ENCODE peak calls at places on chromosomes 3 and 15, in four cellular contexts. F is IMR-90; R is Peyer's patch; L is CD4-positive, CD25-positive, alpha-beta regulatory T cell. Z is an unnamed sample.

GRCh38 chr3:55521086-55522060 is 34.3 kb upstream of the WNT5A start:
- DNase-seq in L (no peak), R (no peak), F (no peak), Z (no peak)

GRCh38 chr3:47019201-47019600 is 39.7 kb downstream of the NBEAL2 start:
- DNase-seq in R (no peak), F (peak; percentile 12), L (no peak), Z (no peak)

GRCh38 chr15:29593629-29594028 is 228.6 kb downstream of the TJP1 start:
- DNase-seq in L (no peak), F (no peak), R (no peak), Z (no peak)

GRCh38 chr3:94115482-94115881 is 52.6 kb downstream of the NSUN3 start:
- DNase-seq in L (no peak), R (no peak), F (peak; percentile 27), Z (no peak)

GRCh38 chr3:48194446-48195071 is 6.3 kb upstream of the CDC25A start:
- DNase-seq in R (peak; percentile 64), L (no peak), F (peak; percentile 51), Z (no peak)

GRCh38 chr3:98900265-98901031 is 1.0 kb downstream of the DCBLD2 start:
- DNase-seq in L (no peak), R (no peak), F (no peak), Z (no peak)

GRCh38 chr15:63421433-63421832 is 39.8 kb upstream of the CA12 start:
- DNase-seq in L (no peak), F (no peak), R (no peak), Z (no peak)

GRCh38 chr3:189132901-189133300 is 38.9 kb upstream of the TPRG1 start:
- DNase-seq in R (no peak), F (no peak), L (no peak), Z (no peak)

GRCh38 chr15:100264994-100265640 is 76.7 kb downstream of the ADAMTS17 start:
- DNase-seq in R (no peak), F (no peak), L (no peak), Z (no peak)

GRCh38 chr3:150663461-150663860 is 40.3 kb downstream of the ERICH6 start:
- DNase-seq in R (no peak), F (no peak), L (no peak), Z (no peak)

GRCh38 chr3:143793971-143794370 is 54.3 kb downstream of the SLC9A9 start:
- DNase-seq in L (no peak), F (no peak), R (no peak), Z (no peak)

GRCh38 chr15:72456684-72457083 is 17.4 kb upstream of the ARIH1 start:
- DNase-seq in L (no peak), R (no peak), F (no peak), Z (no peak)

GRCh38 chr15:29939404-29939803 is 117.1 kb upstream of the TJP1 start:
- DNase-seq in R (no peak), F (peak; percentile 47), L (no peak), Z (no peak)

GRCh38 chr3:187709155-187709554 is 6.8 kb upstream of the RTP2 start:
- DNase-seq in R (no peak), L (no peak), F (no peak), Z (no peak)

GRCh38 chr3:117547956-117548550 is 838.5 kb downstream of the TUSC7 start:
- DNase-seq in R (no peak), L (no peak), F (peak; percentile 83), Z (no peak)

GRCh38 chr3:82196645-82197044 is 435.2 kb upstream of the GBE1 start:
- DNase-seq in L (no peak), R (no peak), F (no peak), Z (no peak)

GRCh38 chr15:44788748-44789147 is 52.4 kb downstream of the TRIM69 start:
- DNase-seq in L (no peak), R (no peak), F (no peak), Z (no peak)

GRCh38 chr3:19446687-19447086 is 298.4 kb downstream of the KCNH8 start:
- DNase-seq in F (no peak), R (no peak), L (no peak), Z (no peak)

GRCh38 chr3:177676148-177676547 is 478.9 kb upstream of the TBL1XR1 start:
- DNase-seq in L (no peak), R (no peak), F (no peak), Z (no peak)

GRCh38 chr3:59368887-59369286 is 319.1 kb upstream of the CFAP20DC start:
- DNase-seq in F (no peak), L (no peak), R (no peak), Z (no peak)

GRCh38 chr3:59364471-59364870 is 314.6 kb upstream of the CFAP20DC start:
- DNase-seq in F (peak; percentile 59), L (no peak), R (no peak), Z (no peak)

GRCh38 chr3:59366218-59366617 is 316.4 kb upstream of the CFAP20DC start:
- DNase-seq in L (no peak), R (no peak), F (no peak), Z (no peak)

GRCh38 chr3:59367150-59367549 is 317.3 kb upstream of the CFAP20DC start:
- DNase-seq in R (no peak), F (peak; percentile 17), L (no peak), Z (no peak)
- H3K9me3 ChIP-seq in R (no peaks in the 10 kb centered on the region), F (peaks cover 3% of the 10 kb centered on the region), L (no peaks in the 10 kb centered on the region), Z (no peaks in the 10 kb centered on the region)

GRCh38 chr15:95444860-95445259 is 885.6 kb upstream of the NR2F2 start:
- DNase-seq in F (no peak), R (no peak), L (no peak), Z (no peak)
- H3K9me3 ChIP-seq in F (no peaks in the 10 kb centered on the region), R (no peaks in the 10 kb centered on the region), L (no peaks in the 10 kb centered on the region), Z (no peaks in the 10 kb centered on the region)

DNA sequence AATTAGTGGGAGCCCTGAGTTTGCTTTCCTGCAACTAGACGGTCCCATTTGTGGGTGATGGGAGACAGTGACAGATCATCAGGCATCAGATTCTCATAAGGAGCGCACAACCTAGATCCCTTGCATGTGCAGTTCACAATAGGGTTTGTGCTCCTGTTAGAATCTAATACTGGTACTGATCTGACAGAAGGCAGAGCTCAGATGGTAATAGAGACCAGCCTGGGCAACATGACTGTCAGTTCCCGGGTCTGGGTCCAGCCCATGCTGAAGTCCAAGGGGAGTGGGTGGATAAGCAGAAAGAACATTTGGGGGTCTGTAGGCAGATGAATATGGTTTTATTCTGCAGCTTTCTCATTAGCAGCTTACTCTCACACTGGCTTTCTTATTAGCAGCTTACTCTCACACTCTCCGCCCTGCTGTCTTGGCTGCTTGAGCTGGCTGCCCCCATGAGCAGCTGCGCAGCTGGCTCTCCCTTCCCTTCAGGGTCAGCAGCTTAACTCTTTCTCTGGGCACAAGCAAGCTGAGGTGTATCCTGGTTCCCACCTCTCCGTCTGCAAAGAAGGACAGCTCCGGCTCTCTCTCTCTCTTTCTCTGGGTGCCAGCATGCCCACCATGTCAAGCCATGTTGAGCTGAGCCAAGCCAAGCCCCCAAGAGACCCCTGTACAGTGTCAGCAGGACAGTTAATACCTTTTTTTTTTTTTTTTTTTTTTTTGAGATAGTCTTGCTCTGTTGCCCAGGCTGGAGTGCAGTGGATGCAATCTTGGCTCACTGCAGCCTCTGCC is 46.5 kb downstream of the KLHDC8B start:
- DNase-seq in F (no peak), R (no peak), L (no peak), Z (no peak)
- H3K9me3 ChIP-seq in F (peaks cover 10% of the 10 kb centered on the region), R (no peaks in the 10 kb centered on the region), L (no peaks in the 10 kb centered on the region), Z (no peaks in the 10 kb centered on the region)

DNA sequence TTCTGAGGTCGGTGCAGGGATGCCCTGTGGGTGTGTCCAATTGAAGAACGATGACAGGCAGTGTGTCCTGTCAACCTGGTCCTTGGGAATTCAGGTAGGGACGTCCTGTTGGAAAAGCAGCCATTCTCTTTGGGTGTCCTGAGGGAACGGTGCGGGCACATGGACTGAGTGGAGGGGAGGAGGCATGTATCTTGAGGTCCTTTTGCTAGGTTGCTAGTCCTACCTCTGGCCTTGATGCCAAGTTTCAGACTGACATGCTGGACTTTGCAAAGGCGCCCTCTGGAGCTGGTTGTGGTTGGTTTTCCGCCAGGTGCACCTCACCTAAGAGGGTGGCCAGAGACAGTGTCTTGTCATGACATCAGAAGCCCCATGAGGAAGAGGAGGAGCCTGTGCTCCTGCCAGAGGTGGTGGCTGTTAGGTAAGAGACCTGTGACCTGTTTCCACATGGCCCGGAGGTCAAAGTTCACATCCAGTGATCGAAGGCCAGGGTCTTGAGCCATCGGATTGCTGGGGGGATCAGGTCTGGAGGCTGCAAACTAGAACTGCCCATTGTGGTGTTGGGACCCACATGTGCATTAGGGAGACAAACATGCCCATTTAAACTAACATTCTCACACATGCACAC is 106.3 kb downstream of the SNRPN start:
- DNase-seq in F (no peak), R (no peak), L (no peak), Z (no peak)
- H3K9me3 ChIP-seq in F (peaks cover 100% of the 10 kb centered on the region), R (peaks cover 100% of the 10 kb centered on the region), L (peaks cover 89% of the 10 kb centered on the region), Z (peaks cover 51% of the 10 kb centered on the region)

DNA sequence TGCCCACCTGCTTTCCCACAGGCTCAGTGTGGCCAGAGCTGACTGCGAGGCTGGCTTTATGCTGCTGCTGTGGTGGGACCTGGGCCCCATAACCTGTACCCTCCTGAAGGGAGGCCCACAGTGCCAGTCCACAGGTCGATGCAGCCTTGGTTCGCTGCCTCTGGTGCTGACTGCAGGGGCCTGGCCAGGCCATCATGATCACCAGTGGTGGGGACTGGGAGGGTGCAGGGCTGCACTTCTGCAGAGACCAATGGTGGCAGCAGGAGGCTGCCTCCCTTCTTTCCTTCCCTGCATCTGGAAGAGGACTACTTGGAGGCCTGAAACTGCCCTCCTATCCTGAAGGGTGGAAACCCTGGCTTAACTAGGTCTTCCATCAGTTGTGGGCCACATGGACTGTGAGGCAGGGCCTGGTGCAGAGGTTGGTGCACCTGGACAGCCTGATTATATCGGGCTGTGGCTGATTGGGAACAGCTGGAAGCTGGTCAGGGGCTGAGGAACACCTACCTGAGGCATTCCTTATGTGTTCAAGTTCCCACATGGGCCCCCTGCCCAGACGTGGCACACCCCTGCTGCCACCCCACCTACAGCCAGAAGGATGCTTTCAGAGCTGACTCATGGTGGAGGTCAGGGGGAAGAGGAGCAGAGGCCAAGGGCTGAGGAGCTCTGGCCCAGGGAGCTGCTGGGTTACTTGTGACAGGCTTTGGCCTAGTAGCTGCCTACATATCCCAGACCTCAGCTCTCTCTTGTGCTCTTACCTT is 29.8 kb downstream of the POMGNT2 start:
- DNase-seq in R (no peak), F (no peak), L (no peak), Z (no peak)
- H3K9me3 ChIP-seq in R (no peaks in the 10 kb centered on the region), F (no peaks in the 10 kb centered on the region), L (no peaks in the 10 kb centered on the region), Z (no peaks in the 10 kb centered on the region)

DNA sequence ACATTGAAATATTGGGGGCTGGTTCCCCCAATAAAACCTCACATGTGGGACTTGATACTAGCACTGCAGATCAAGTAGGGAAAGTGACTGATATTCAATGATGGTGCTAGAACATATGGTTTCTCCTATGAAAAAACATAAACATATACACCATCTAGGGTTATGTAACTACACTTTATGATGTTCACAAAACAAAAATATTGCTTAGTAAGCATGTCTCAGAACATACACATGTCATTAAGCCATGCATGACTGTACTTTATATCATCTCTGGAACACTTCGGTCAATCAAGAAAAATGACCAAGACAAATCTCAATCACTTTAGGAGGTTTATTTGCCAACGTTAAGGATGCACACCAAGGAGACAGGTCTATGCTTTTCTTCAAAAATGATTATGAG is 57.4 kb downstream of the ZNF717 start:
- DNase-seq in F (no peak), R (no peak), L (no peak), Z (no peak)
- H3K9me3 ChIP-seq in F (peaks cover 38% of the 10 kb centered on the region), R (peaks cover 83% of the 10 kb centered on the region), L (peaks cover 48% of the 10 kb centered on the region), Z (peaks cover under 1% of the 10 kb centered on the region)

GRCh38 chr3:196323723-196324122 is 5.7 kb upstream of the DYNLT2B start:
- DNase-seq in L (no peak), F (peak; percentile 47), R (no peak), Z (no peak)
- H3K9me3 ChIP-seq in L (no peaks in the 10 kb centered on the region), F (no peaks in the 10 kb centered on the region), R (no peaks in the 10 kb centered on the region), Z (no peaks in the 10 kb centered on the region)

GRCh38 chr3:43046583-43046982 is 59.3 kb downstream of the POMGNT2 start:
- DNase-seq in F (no peak), L (no peak), R (no peak), Z (no peak)
- H3K9me3 ChIP-seq in F (peaks cover under 1% of the 10 kb centered on the region), L (peaks cover 19% of the 10 kb centered on the region), R (peaks cover 13% of the 10 kb centered on the region), Z (peaks cover 3% of the 10 kb centered on the region)

Z was measured in T-helper 17 cell.